ENCODE peak calls at places on chromosome 4, in eight cellular contexts. U is BJ, T is NCI-H2107, C is cardiac muscle cell, B is activated T-helper 1 cell treated with Interleukin-2 at 50 U/mL for 16 hours, E is SJSA1, G is suprapubic skin, D is left lung. X is an unnamed sample.

GRCh38 chr4:83582289-83582756 is 46.4 kb downstream of the GPAT3 start:
- DNase-seq in C (no peak), D (no peak), B (no peak), G (no peak), E (no peak), U (no peak), T (peak), X (no peak)

GRCh38 chr4:182799515-182800215 is 117.5 kb downstream of the DCTD start:
- DNase-seq in U (no peak), E (no peak), B (no peak), C (no peak), G (no peak), D (no peak), T (no peak), X (no peak)

GRCh38 chr4:100302061-100303026 is 112.1 kb upstream of the DDIT4L start:
- DNase-seq in T (no peak), B (no peak), D (no peak), G (no peak), E (no peak), U (no peak), C (no peak), X (no peak)

GRCh38 chr4:107034091-107034698 is 1.9 kb downstream of the DKK2 start:
- DNase-seq in E (peak), T (no peak), B (no peak), C (peak), G (peak), U (no peak), D (peak), X (peak)

GRCh38 chr4:89305028-89305427 is 2.6 kb downstream of the GPRIN3 start:
- DNase-seq in U (no peak), D (no peak), B (no peak), T (no peak), C (no peak), E (no peak), G (no peak), X (no peak)

GRCh38 chr4:150229538-150229937 is 151.3 kb downstream of the DCLK2 start:
- DNase-seq in E (peak), C (no peak), D (no peak), B (no peak), T (no peak), G (no peak), U (no peak), X (no peak)

GRCh38 chr4:147772459-147772969 is 40.6 kb downstream of the ARHGAP10 start:
- DNase-seq in D (no peak), U (no peak), C (peak), E (peak), G (no peak), T (no peak), B (no peak), X (no peak)

GRCh38 chr4:55926610-55927009 is 22.1 kb upstream of the CEP135 start:
- DNase-seq in U (no peak), T (no peak), C (no peak), E (no peak), G (no peak), B (no peak), D (no peak), X (no peak)

GRCh38 chr4:5028480-5028879 is 9.2 kb upstream of the CYTL1 start:
- DNase-seq in U (no peak), C (no peak), D (no peak), B (no peak), G (no peak), E (no peak), T (no peak), X (no peak)

GRCh38 chr4:47650584-47651130 is 165.6 kb downstream of the ATP10D start:
- DNase-seq in C (no peak), B (no peak), E (no peak), T (no peak), D (no peak), G (no peak), U (no peak), X (no peak)

GRCh38 chr4:77449996-77450395 is 155.6 kb upstream of the CXCL13 start:
- DNase-seq in E (no peak), U (no peak), B (no peak), T (no peak), G (no peak), C (peak), D (no peak), X (no peak)

GRCh38 chr4:66558651-66559050 is 888.4 kb upstream of the EPHA5 start:
- DNase-seq in T (no peak), U (no peak), G (no peak), E (peak), D (no peak), B (no peak), C (no peak), X (no peak)